ENCODE peak calls at places on chromosomes 12 and 14, in ten cellular contexts. F, E, Y, K, H, G, V, T, A and N are unnamed samples.

GRCh38 chr12:108566452-108566851 is 4.1 kb downstream of the ISCU start:
- DNase-seq in G (no peak), E (no peak), F (no peak), Y (no peak), A (no peak), H (no peak), V (no peak), K (no peak), T (no peak), N (no peak)

GRCh38 chr12:88572785-88573565 is 7.3 kb downstream of the KITLG start:
- DNase-seq in H (no peak), Y (no peak), G (no peak), A (no peak), T (no peak), K (no peak), F (no peak), E (peak; percentile 27), V (no peak), N (no peak)

GRCh38 chr12:90951418-90952110 is 3.4 kb downstream of the CCER1 start:
- DNase-seq in H (no peak), E (peak; percentile 41), G (no peak), V (no peak), K (no peak), Y (no peak), A (no peak), F (no peak), T (no peak), N (no peak)

GRCh38 chr14:70976591-70976990 is 69.3 kb downstream of the PCNX1 start:
- DNase-seq in F (no peak), E (no peak), K (no peak), A (no peak), G (no peak), H (no peak), V (no peak), Y (no peak), T (no peak), N (no peak)

GRCh38 chr14:25431211-25432076 is 381.5 kb upstream of the STXBP6 start:
- DNase-seq in T (no peak), V (no peak), H (no peak), G (peak; percentile 13), A (peak; percentile 1), K (peak; percentile 58), F (peak; percentile 27), E (no peak), Y (no peak), N (no peak)

GRCh38 chr14:73741386-73741875 is 27.2 kb upstream of the PNMA1 start:
- DNase-seq in F (peak; percentile 74), A (peak; percentile 79), Y (no peak), V (peak; percentile 95), E (peak; percentile 86), G (peak; percentile 92), H (peak; percentile 90), K (peak; percentile 60), T (peak; percentile 79), N (no peak)

GRCh38 chr12:58479403-58479802 is 440.9 kb downstream of the LRIG3 start:
- DNase-seq in Y (no peak), T (no peak), K (no peak), A (no peak), E (no peak), G (no peak), F (no peak), V (no peak), H (no peak), N (no peak)

GRCh38 chr12:101076940-101077351 is 133.1 kb downstream of the SLC5A8 start:
- DNase-seq in F (no peak), E (peak; percentile 19), H (no peak), A (peak; percentile 23), V (no peak), K (no peak), T (peak; percentile 20), Y (no peak), G (no peak), N (peak; percentile 42)

GRCh38 chr12:30026621-30027234 is 243.0 kb upstream of the TMTC1 start:
- DNase-seq in Y (no peak), G (no peak), H (no peak), A (peak; percentile 75), F (no peak), K (no peak), E (peak; percentile 76), T (peak; percentile 90), V (no peak), N (peak; percentile 51)

GRCh38 chr14:99263564-99264330 is 8.2 kb downstream of the BCL11B start:
- DNase-seq in G (no peak), H (no peak), Y (no peak), F (no peak), K (no peak), V (peak; percentile 53), E (no peak), T (no peak), A (no peak), N (no peak)

GRCh38 chr12:10672231-10672868 is 1.5 kb downstream of the STYK1 start:
- DNase-seq in K (no peak), F (no peak), H (no peak), Y (no peak), T (no peak), G (no peak), E (no peak), V (no peak), A (no peak), N (no peak)

GRCh38 chr12:75414671-75415070 is 23.8 kb downstream of the GLIPR1L2 start:
- DNase-seq in F (no peak), A (no peak), K (no peak), E (no peak), H (no peak), V (no peak), G (no peak), Y (no peak), T (no peak), N (no peak)

GRCh38 chr14:68677901-68678300 is 115.0 kb downstream of the ZFP36L1 start:
- DNase-seq in K (no peak), F (no peak), E (no peak), A (no peak), H (no peak), Y (no peak), V (no peak), T (no peak), G (no peak), N (no peak)

GRCh38 chr12:60168441-60168840 is 572.6 kb downstream of the SLC16A7 start:
- DNase-seq in H (no peak), A (peak; percentile 72), Y (no peak), F (no peak), T (no peak), E (no peak), V (no peak), G (no peak), K (no peak), N (no peak)

GRCh38 chr12:105279460-105280056 is 43.6 kb upstream of the APPL2 start:
- DNase-seq in T (peak; percentile 63), Y (no peak), G (peak; percentile 43), V (no peak), A (peak; percentile 26), E (no peak), K (peak; percentile 58), F (peak; percentile 19), H (no peak), N (no peak)
- H3K4me3 ChIP-seq in T (no peak overlapping the region), Y (no peak overlapping the region), G (no peak overlapping the region), V (no peak overlapping the region), A (no peak overlapping the region), E (no peak overlapping the region), K (no peak overlapping the region), F (no peak overlapping the region), H (no peak overlapping the region), N (no peak overlapping the region)

DNA sequence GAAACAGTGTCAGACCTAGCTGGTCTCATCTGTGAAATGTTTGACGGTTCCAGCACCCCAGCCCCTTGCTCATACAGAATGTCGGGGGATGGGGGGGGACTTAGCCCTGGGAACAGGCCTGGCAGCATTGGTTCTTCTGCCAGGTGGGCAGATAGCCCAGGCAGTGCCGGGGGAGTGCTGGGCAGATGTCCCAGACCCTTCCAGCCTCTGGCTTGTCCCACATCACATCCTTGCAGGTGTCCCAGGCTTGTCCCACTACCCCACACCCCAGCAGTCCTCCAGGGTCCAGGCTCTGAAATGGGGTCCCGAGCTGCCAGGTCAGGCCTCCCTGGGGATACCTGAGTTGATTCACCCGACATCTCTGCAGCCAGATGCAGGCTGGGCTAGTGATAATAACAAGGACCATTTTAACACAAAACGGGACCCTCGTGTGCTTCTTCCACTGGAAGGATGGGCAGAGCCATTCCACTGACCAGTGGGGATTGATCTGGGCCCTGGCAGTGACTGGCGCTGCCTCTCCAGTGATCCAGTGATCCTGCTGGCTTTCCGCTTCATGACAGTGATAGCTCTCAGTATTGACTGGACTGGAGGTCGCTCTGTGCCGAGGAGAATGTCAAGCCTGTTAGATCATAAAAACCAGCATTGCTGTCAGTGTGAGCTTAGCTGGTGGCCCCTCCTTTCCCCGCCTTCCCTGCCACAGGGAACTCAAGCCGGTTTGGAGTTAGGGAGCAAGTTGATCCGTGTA is 180.5 kb downstream of the AACS start:
- DNase-seq in G (no peak), T (no peak), E (peak; percentile 10), F (no peak), Y (no peak), K (no peak), A (no peak), H (no peak), V (no peak), N (no peak)
- H3K4me3 ChIP-seq in G (no peak overlapping the region), T (no peak overlapping the region), E (no peak overlapping the region), F (no peak overlapping the region), Y (no peak overlapping the region), K (no peak overlapping the region), A (no peak overlapping the region), H (no peak overlapping the region), V (no peak overlapping the region), N (no peak overlapping the region)

GRCh38 chr14:85533821-85534271 is 3.9 kb downstream of the FLRT2 start:
- DNase-seq in F (peak; percentile 6), H (no peak), A (no peak), K (no peak), T (peak; percentile 36), Y (no peak), E (peak; percentile 51), V (peak; percentile 88), G (no peak), N (no peak)

GRCh38 chr14:85534435-85534834 is 4.5 kb downstream of the FLRT2 start:
- DNase-seq in A (no peak), T (peak; percentile 42), K (peak; percentile 62), F (no peak), Y (no peak), G (no peak), V (peak; percentile 81), E (peak; percentile 61), H (no peak), N (no peak)

GRCh38 chr14:85535916-85536834 is 6.2 kb downstream of the FLRT2 start:
- DNase-seq in K (peak; percentile 28), Y (no peak), T (peak; percentile 73), V (no peak), F (no peak), H (no peak), A (peak; percentile 71), G (no peak), E (peak; percentile 79), N (no peak)

GRCh38 chr14:85535316-85535715 is 5.4 kb downstream of the FLRT2 start:
- DNase-seq in Y (no peak), E (peak; percentile 16), G (no peak), V (no peak), F (no peak), H (no peak), K (no peak), T (peak; percentile 32), A (no peak), N (no peak)

GRCh38 chr14:85534914-85535313 is 5.0 kb downstream of the FLRT2 start:
- DNase-seq in H (no peak), E (peak; percentile 46), V (no peak), K (peak; percentile 39), Y (no peak), F (no peak), A (no peak), T (peak; percentile 34), G (no peak), N (no peak)
- H3K4me3 ChIP-seq in H (peak overlapping the region; percentile 52), E (peak overlapping the region; percentile 93), V (no peak overlapping the region), K (peak overlapping the region; percentile 74), Y (peak overlapping the region; percentile 77), F (no peak overlapping the region), A (peak overlapping the region; percentile 90), T (peak overlapping the region; percentile 65), G (no peak overlapping the region), N (peak overlapping the region; percentile 91)

GRCh38 chr12:132185698-132186097 is 41.4 kb downstream of the NOC4L start:
- DNase-seq in H (no peak), T (no peak), G (no peak), A (no peak), E (no peak), Y (no peak), V (no peak), K (no peak), F (no peak), N (no peak)
- H3K4me3 ChIP-seq in H (peak overlapping the region; percentile 20), T (no peak overlapping the region), G (no peak overlapping the region), A (no peak overlapping the region), E (no peak overlapping the region), Y (peak overlapping the region; percentile 59), V (no peak overlapping the region), K (no peak overlapping the region), F (no peak overlapping the region), N (no peak overlapping the region)